ENCODE peak calls at places on chromosomes 11 and 22, in seven cellular contexts. X is left ventricle myocardium inferior; Q is HCT116; S is effector memory CD4-positive, alpha-beta T cell; D is CD8-positive, alpha-beta T cell; G is upper lobe of right lung; K is Peyer's patch. R is an unnamed sample. For H3K4me1 and H3K36me3, the result is how much of the 10 kb centered on the place peaks cover.

GRCh38 chr11:94665116-94665659 is 98.0 kb downstream of the PIWIL4 start:
- DNase-seq in X (no peak), Q (no peak), S (no peak), D (no peak), G (no peak), K (no peak), R (no peak)

GRCh38 chr22:44882226-44882905 is 127.4 kb downstream of the PHF21B start:
- DNase-seq in X (no peak), Q (no peak), S (no peak), D (no peak), G (peak), K (no peak), R (no peak)

GRCh38 chr11:112834277-112834755 is 126.9 kb upstream of the NCAM1 start:
- DNase-seq in X (peak), Q (no peak), S (no peak), D (no peak), G (peak), K (no peak), R (no peak)

GRCh38 chr11:28400236-28401100 is 292.3 kb downstream of the METTL15 start:
- DNase-seq in X (no peak), Q (no peak), S (no peak), D (no peak), G (no peak), K (no peak), R (peak)

GRCh38 chr22:46379301-46379930 is 43.9 kb downstream of the TRMU start:
- DNase-seq in X (no peak), Q (no peak), S (no peak), D (no peak), G (no peak), K (no peak), R (no peak)

GRCh38 chr11:94740975-94741707 is 27.0 kb upstream of the AMOTL1 start:
- DNase-seq in X (no peak), Q (peak), S (no peak), D (no peak), G (peak), K (no peak), R (peak)

GRCh38 chr11:128232588-128232987 is 354.8 kb downstream of the ETS1 start:
- DNase-seq in X (no peak), Q (no peak), S (no peak), D (no peak), G (no peak), K (no peak), R (no peak)

GRCh38 chr11:92149996-92150395 is 74.6 kb upstream of the FAT3 start:
- DNase-seq in X (no peak), Q (no peak), S (no peak), D (no peak), G (no peak), K (no peak), R (peak)

GRCh38 chr11:2891291-2891690 is 5.7 kb upstream of the CDKN1C start:
- DNase-seq in X (no peak), Q (no peak), S (no peak), D (no peak), G (no peak), K (no peak), R (peak)

GRCh38 chr11:45042560-45042959 is 91.9 kb upstream of the TP53I11 start:
- DNase-seq in X (no peak), Q (no peak), S (no peak), D (no peak), G (no peak), K (no peak), R (no peak)

GRCh38 chr11:34395916-34396555 is 38.2 kb upstream of the ABTB2 start:
- DNase-seq in X (no peak), Q (no peak), S (no peak), D (no peak), G (no peak), K (no peak), R (no peak)

GRCh38 chr11:70303070-70303469 is 32.6 kb downstream of the PPFIA1 start:
- DNase-seq in X (no peak), Q (no peak), S (no peak), D (no peak), G (no peak), K (no peak), R (no peak)

GRCh38 chr11:60915250-60915914 is 1.4 kb downstream of the TMEM109 start:
- DNase-seq in X (peak), Q (peak), S (peak), D (peak), G (peak), K (peak), R (peak)

GRCh38 chr11:129106788-129107187 is 85.3 kb downstream of the ARHGAP32 start:
- DNase-seq in X (no peak), Q (no peak), S (no peak), D (no peak), G (no peak), K (no peak), R (no peak)

GRCh38 chr11:9758676-9759518 is 95.0 kb downstream of the SWAP70 start:
- DNase-seq in X (peak), Q (peak), S (no peak), D (peak), G (peak), K (peak), R (no peak)

GRCh38 chr22:46668116-46668515 is 47.9 kb downstream of the GRAMD4 start:
- DNase-seq in X (no peak), Q (no peak), S (no peak), D (no peak), G (no peak), K (no peak), R (no peak)

GRCh38 chr11:85752890-85753581 is 57.9 kb downstream of the SYTL2 start:
- DNase-seq in X (no peak), Q (no peak), S (peak), D (peak), G (no peak), K (no peak), R (no peak)

GRCh38 chr22:46592390-46592872 is 27.8 kb upstream of the GRAMD4 start:
- DNase-seq in X (peak), Q (no peak), S (no peak), D (peak), G (no peak), K (no peak), R (no peak)

GRCh38 chr11:129143335-129143734 is 48.8 kb downstream of the ARHGAP32 start:
- DNase-seq in X (peak), Q (peak), S (no peak), D (no peak), G (peak), K (peak), R (peak)

GRCh38 chr22:43526117-43526655 is 114.4 kb downstream of the MPPED1 start:
- DNase-seq in X (no peak), Q (no peak), S (no peak), D (no peak), G (peak), K (no peak), R (no peak)

GRCh38 chr22:41862160-41862529 is 29.2 kb downstream of the SREBF2 start:
- DNase-seq in X (no peak), Q (no peak), S (peak), D (peak), G (no peak), K (no peak), R (no peak)

GRCh38 chr11:95137299-95137698 is 47.7 kb downstream of the ENDOD1 start:
- DNase-seq in X (no peak), Q (no peak), S (no peak), D (no peak), G (no peak), K (no peak), R (no peak)

GRCh38 chr11:10807629-10808552 is 835 bp downstream of the EIF4G2 start:
- DNase-seq in X (peak), Q (no peak), S (peak), D (peak), G (peak), K (peak), R (peak)

GRCh38 chr11:76654310-76654851 is 16.2 kb downstream of the LRRC32 start:
- DNase-seq in X (peak), Q (no peak), S (no peak), D (no peak), G (no peak), K (peak), R (no peak)

GRCh38 chr22:29187831-29188230 is 17.9 kb upstream of the EMID1 start:
- DNase-seq in X (no peak), Q (no peak), S (no peak), D (no peak), G (peak), K (no peak), R (no peak)

GRCh38 chr22:46454910-46455269 is 82.5 kb downstream of the CELSR1 start:
- DNase-seq in X (no peak), Q (peak), S (no peak), D (no peak), G (no peak), K (no peak), R (no peak)

GRCh38 chr11:94961255-94961654 is 12.1 kb downstream of the CWC15 start:
- DNase-seq in X (no peak), Q (no peak), S (no peak), D (no peak), G (no peak), K (no peak), R (no peak)

GRCh38 chr11:84922836-84923235 is 704.3 kb downstream of the DLG2 start:
- DNase-seq in X (no peak), Q (no peak), S (no peak), D (no peak), G (no peak), K (no peak), R (no peak)

DNA sequence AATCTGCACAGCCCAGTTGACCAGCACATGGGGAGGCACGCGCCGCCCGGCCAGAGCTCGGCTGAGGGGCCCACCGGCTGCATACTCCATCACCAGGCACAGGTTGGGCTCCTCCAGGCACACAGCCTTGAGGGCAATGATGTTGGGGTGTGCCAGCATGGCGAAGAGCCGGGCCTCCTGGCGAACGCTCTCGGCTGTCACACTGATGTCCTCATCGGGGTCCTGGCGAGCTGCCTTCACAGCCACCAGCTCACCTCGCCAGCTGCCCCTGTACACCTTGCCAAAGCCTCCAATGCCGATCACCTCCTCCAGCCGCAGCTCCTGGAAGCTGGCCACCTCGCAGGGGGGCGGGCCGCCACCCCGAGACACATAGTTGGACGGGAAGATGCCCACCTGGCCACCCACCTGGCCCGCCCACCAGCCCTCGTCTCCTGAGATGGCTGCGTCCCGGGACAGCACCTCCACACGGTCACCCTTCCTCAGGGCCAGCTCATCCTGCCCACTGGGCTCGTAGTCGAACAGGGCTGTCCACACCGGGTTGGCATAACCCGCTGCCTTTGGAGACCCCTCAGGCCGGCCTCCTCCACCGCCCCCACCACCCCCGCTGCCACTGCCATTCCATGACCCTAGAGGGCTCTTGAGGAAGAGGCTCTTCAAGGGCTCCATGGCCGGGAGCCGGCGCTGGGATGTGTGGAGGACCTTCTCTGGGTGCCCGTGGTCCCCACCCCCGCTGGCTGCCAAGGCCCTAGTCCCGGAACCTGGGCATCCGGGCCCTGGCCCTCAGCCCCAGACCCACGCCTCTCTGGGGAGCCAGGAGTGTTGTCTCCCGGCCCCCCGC is 711 bp downstream of the MAP3K11 start:
- DNase-seq in X (no peak), Q (no peak), S (no peak), D (no peak), G (no peak), K (no peak), R (no peak)
- H3K4me1 ChIP-seq in X (half or more), Q (half or more), S (under half), D (half or more), G (under half), K (under half), R (under half)

DNA sequence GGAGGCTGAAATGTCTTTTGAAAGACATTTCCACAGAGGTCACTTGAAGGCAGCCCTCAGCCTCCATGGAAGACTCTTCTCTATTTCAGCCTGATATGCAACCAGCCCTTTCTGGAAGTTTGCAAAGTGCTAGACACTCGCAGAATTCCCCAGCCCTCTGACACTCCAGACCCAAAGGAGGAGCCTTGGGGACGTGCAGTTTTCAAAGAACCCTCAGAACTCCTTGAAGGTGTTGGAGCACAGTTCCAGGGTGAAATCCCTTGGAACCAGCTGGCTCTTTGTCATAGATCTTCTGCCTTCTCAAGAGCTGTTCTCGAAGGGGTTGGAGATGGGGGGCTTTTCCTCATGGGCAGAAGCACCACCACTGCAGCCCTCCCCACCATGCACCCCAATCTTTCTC is 19.6 kb downstream of the SPATA19 start:
- DNase-seq in X (no peak), Q (no peak), S (no peak), D (no peak), G (no peak), K (no peak), R (no peak)
- H3K27ac ChIP-seq in X (no peak), Q (no peak), S (no peak), D (no peak), G (no peak), K (no peak), R (no peak)

GRCh38 chr22:35473971-35474370 is 66.7 kb upstream of the RASD2 start:
- DNase-seq in X (no peak), Q (no peak), S (no peak), D (no peak), G (no peak), K (no peak), R (no peak)
- H3K36me3 ChIP-seq in X (under half), Q (under half), S (under half), D (under half), G (under half), K (under half), R (under half)

DNA sequence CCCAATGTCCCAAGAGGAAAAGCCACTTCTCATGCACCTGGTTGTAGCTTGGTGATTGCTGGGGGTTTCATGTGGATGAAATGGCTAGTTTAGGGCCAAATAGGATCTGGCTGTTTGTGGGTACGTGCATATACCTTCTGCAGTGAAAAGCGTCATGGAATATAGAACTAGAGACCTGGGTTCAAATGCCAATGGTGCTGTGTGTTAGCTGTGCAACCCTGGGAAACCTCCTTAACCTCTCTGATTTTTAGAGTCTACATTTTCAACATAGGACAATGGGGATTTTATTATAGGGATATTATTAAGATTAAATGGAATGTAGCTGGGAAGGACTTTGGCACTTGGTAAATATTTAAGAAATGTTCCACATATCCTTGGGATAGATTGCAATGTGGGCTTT is 112.5 kb upstream of the E2F8 start:
- DNase-seq in X (no peak), Q (no peak), S (no peak), D (no peak), G (no peak), K (no peak), R (no peak)
- H3K4me1 ChIP-seq in X (under half), Q (under half), S (under half), D (under half), G (under half), K (under half), R (half or more)

GRCh38 chr11:18347471-18348125 is 25.2 kb downstream of the GTF2H1 start:
- DNase-seq in X (no peak), Q (no peak), S (no peak), D (no peak), G (no peak), K (no peak), R (no peak)

GRCh38 chr11:18352581-18352980 is 30.2 kb downstream of the GTF2H1 start:
- DNase-seq in X (no peak), Q (no peak), S (no peak), D (no peak), G (no peak), K (no peak), R (no peak)
- H3K27ac ChIP-seq in X (no peak), Q (no peak), S (no peak), D (no peak), G (no peak), K (no peak), R (no peak)

GRCh38 chr11:47306484-47306844 is 36.5 kb downstream of the MADD start:
- DNase-seq in X (no peak), Q (no peak), S (no peak), D (no peak), G (no peak), K (no peak), R (no peak)
- H3K36me3 ChIP-seq in X (half or more), Q (under half), S (half or more), D (half or more), G (half or more), K (half or more), R (half or more)

GRCh38 chr11:86948733-86949132 is 6.5 kb downstream of the FZD4 start:
- DNase-seq in X (no peak), Q (no peak), S (no peak), D (no peak), G (no peak), K (no peak), R (no peak)
- H3K4me1 ChIP-seq in X (half or more), Q (under half), S (under half), D (under half), G (under half), K (under half), R (under half)

DNA sequence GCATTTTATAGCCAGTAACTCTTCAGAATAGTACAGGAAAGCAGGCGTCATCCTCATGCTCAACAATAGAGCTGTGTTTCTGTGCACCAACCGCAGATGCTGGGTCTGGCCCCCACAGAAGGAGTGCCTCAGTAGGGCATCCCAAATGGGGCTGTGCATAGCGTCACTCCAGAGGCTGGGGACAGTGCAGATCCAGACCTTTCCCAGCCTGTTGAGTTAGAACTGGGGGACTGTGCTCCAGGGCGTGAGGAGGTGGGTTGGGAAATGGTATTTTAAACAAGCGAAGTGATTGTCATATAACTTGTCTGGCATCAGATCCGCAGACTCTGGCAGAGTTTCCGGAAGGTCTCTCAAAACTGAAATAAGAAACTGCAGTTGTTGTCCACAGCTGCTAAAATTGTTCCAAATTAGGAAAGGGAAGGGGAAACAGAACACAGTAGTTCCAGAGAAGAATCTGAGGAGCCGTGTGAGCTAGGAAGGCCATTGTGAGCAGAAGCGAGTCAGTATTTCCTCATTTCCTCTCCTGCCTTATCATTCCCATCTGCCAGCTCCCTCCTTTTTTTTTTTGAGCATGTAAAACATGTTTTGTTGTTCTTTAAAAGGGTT is 52.2 kb downstream of the JAM3 start:
- DNase-seq in X (peak), Q (no peak), S (no peak), D (no peak), G (no peak), K (no peak), R (peak)
- H3K27ac ChIP-seq in X (peak), Q (no peak), S (no peak), D (no peak), G (peak), K (peak), R (peak)

R was measured in SJCRH30.